ENCODE peak calls at places on chromosomes 5 and 9, in six cellular contexts. A is WTC11, O is HepG2, F is H1, T is GM12878, R is K562. D is an unnamed sample.

GRCh38 chr9:113746486-113746885 is 129.6 kb upstream of the ZNF618 start:
- DNase-seq in A (no peak), O (no peak), F (no peak), T (no peak), R (no peak), D (no peak)

GRCh38 chr9:135085830-135086546 is 1.5 kb upstream of the OLFM1 start:
- DNase-seq in A (peak), O (peak), F (peak), T (no peak), R (peak), D (peak)

GRCh38 chr9:134325096-134325812 is 1.0 kb upstream of the RXRA start:
- DNase-seq in A (peak), O (no peak), F (no peak), T (no peak), R (peak), D (no peak)

GRCh38 chr9:136079211-136079915 is 15.7 kb downstream of the NACC2 start:
- DNase-seq in A (no peak), O (no peak), F (no peak), T (no peak), R (no peak), D (no peak)

GRCh38 chr9:99807276-99807852 is 14.3 kb upstream of the NR4A3 start:
- DNase-seq in A (peak), O (peak), F (peak), T (no peak), R (peak), D (no peak)

GRCh38 chr5:79875230-79875629 is 115.8 kb downstream of the MTX3 start:
- DNase-seq in A (no peak), O (no peak), F (no peak), T (no peak), R (no peak), D (no peak)

GRCh38 chr9:121380941-121381340 is 10.9 kb upstream of the STOM start:
- DNase-seq in A (no peak), O (peak), F (no peak), T (no peak), R (no peak), D (no peak)

GRCh38 chr9:75289332-75289731 is 201.0 kb downstream of the OSTF1 start:
- DNase-seq in A (no peak), O (no peak), F (no peak), T (no peak), R (no peak), D (no peak)

GRCh38 chr5:140341591-140341990 is 4.8 kb downstream of the HBEGF start:
- DNase-seq in A (no peak), O (no peak), F (no peak), T (no peak), R (no peak), D (no peak)

GRCh38 chr9:92716557-92716956 is 46.6 kb upstream of the IPPK start:
- DNase-seq in A (peak), O (peak), F (peak), T (no peak), R (peak), D (peak)

GRCh38 chr5:172164773-172165212 is 23.2 kb downstream of the STK10 start:
- DNase-seq in A (no peak), O (peak), F (no peak), T (no peak), R (no peak), D (no peak)

GRCh38 chr9:96071245-96072124 is 196.0 kb downstream of the ERCC6L2 start:
- DNase-seq in A (peak), O (peak), F (peak), T (no peak), R (peak), D (peak)

GRCh38 chr9:113828211-113828610 is 47.9 kb upstream of the ZNF618 start:
- DNase-seq in A (no peak), O (no peak), F (no peak), T (no peak), R (no peak), D (no peak)

GRCh38 chr5:90056911-90057705 is 352.4 kb downstream of the CETN3 start:
- DNase-seq in A (peak), O (no peak), F (no peak), T (no peak), R (no peak), D (no peak)

GRCh38 chr9:136771907-136772306 is 7.6 kb upstream of the LCN15 start:
- DNase-seq in A (no peak), O (no peak), F (no peak), T (no peak), R (no peak), D (no peak)

GRCh38 chr9:36402536-36402935 is 2.5 kb upstream of the RNF38 start:
- DNase-seq in A (no peak), O (no peak), F (no peak), T (no peak), R (no peak), D (no peak)

GRCh38 chr9:98502311-98502975 is 206.3 kb downstream of the GABBR2 start:
- DNase-seq in A (no peak), O (no peak), F (peak), T (no peak), R (no peak), D (no peak)

GRCh38 chr9:3549243-3549642 is 23.4 kb upstream of the RFX3 start:
- DNase-seq in A (no peak), O (no peak), F (no peak), T (no peak), R (no peak), D (no peak)

GRCh38 chr9:116482740-116483139 is 204.4 kb upstream of the TRIM32 start:
- DNase-seq in A (peak), O (no peak), F (peak), T (no peak), R (no peak), D (no peak)

GRCh38 chr9:85741875-85742629 is at the start of gene AGTPBP1:
- DNase-seq in A (peak), O (peak), F (peak), T (peak), R (peak), D (peak)

GRCh38 chr9:88441301-88442007 is 53.2 kb downstream of the SPIN1 start:
- DNase-seq in A (no peak), O (no peak), F (no peak), T (no peak), R (no peak), D (no peak)

GRCh38 chr9:757246-757881 is 84.1 kb upstream of the DMRT1 start:
- DNase-seq in A (peak), O (peak), F (peak), T (no peak), R (peak), D (peak)

GRCh38 chr5:111973946-111974345 is 217.0 kb upstream of the NREP start:
- DNase-seq in A (no peak), O (no peak), F (no peak), T (no peak), R (no peak), D (no peak)

GRCh38 chr5:68368686-68369359 is 153.3 kb downstream of the PIK3R1 start:
- DNase-seq in A (no peak), O (no peak), F (no peak), T (no peak), R (no peak), D (no peak)

GRCh38 chr5:37756248-37756647 is 83.6 kb downstream of the GDNF start:
- DNase-seq in A (no peak), O (no peak), F (no peak), T (no peak), R (no peak), D (no peak)

GRCh38 chr5:144634138-144634537 is 463.5 kb downstream of the KCTD16 start:
- DNase-seq in A (no peak), O (no peak), F (no peak), T (no peak), R (no peak), D (no peak)

GRCh38 chr9:125433461-125434001 is 171.9 kb downstream of the GAPVD1 start:
- DNase-seq in A (peak), O (no peak), F (no peak), T (no peak), R (no peak), D (no peak)

GRCh38 chr9:125747053-125747764 is at the start of gene PBX3:
- DNase-seq in A (peak), O (no peak), F (peak), T (no peak), R (peak), D (no peak)

GRCh38 chr5:136051486-136052220 is 22.9 kb downstream of the TGFBI start:
- DNase-seq in A (no peak), O (no peak), F (no peak), T (no peak), R (no peak), D (no peak)

GRCh38 chr9:18923167-18923566 is 109.8 kb downstream of the SAXO1 start:
- DNase-seq in A (no peak), O (no peak), F (no peak), T (no peak), R (no peak), D (no peak)

GRCh38 chr9:121160025-121160424 is 41.6 kb downstream of the RAB14 start:
- DNase-seq in A (no peak), O (no peak), F (no peak), T (no peak), R (no peak), D (no peak)

GRCh38 chr5:10691826-10692785 is 68.9 kb downstream of the DAP start:
- DNase-seq in A (no peak), O (no peak), F (no peak), T (no peak), R (no peak), D (no peak)

GRCh38 chr5:83530186-83530585 is 58.6 kb downstream of the VCAN start:
- DNase-seq in A (no peak), O (no peak), F (no peak), T (no peak), R (no peak), D (no peak)

GRCh38 chr9:89916001-89916635 is 311.3 kb downstream of the GADD45G start:
- DNase-seq in A (no peak), O (no peak), F (no peak), T (no peak), R (no peak), D (no peak)

GRCh38 chr9:83965350-83966208 is 14.4 kb downstream of the HNRNPK start:
- DNase-seq in A (no peak), O (peak), F (no peak), T (no peak), R (peak), D (no peak)

GRCh38 chr5:179314606-179315355 is 30.5 kb downstream of the ADAMTS2 start:
- DNase-seq in A (peak), O (no peak), F (no peak), T (no peak), R (no peak), D (no peak)

GRCh38 chr5:109929371-109929770 is 239.6 kb downstream of the MAN2A1 start:
- DNase-seq in A (no peak), O (no peak), F (no peak), T (no peak), R (no peak), D (no peak)

GRCh38 chr5:140631831-140632365 is 1.1 kb downstream of the CD14 start:
- DNase-seq in A (no peak), O (no peak), F (no peak), T (no peak), R (no peak), D (no peak)

GRCh38 chr5:150339841-150340240 is 17.7 kb upstream of the TCOF1 start:
- DNase-seq in A (no peak), O (no peak), F (no peak), T (no peak), R (no peak), D (no peak)

GRCh38 chr9:109417585-109418544 is 80.2 kb downstream of the PTPN3 start:
- DNase-seq in A (no peak), O (no peak), F (no peak), T (no peak), R (no peak), D (no peak)
- TF ChIP-seq ATF3 in A (no peak), O (no peak), F (no peak), T (no peak), R (no peak), D (no peak)

GRCh38 chr5:108748354-108749129 is 845 bp downstream of the FER start:
- DNase-seq in A (peak), O (peak), F (peak), T (peak), R (peak), D (peak)

GRCh38 chr5:108753331-108753730 is 5.6 kb downstream of the FER start:
- DNase-seq in A (no peak), O (no peak), F (no peak), T (no peak), R (no peak), D (no peak)

GRCh38 chr5:108748010-108748353 is 285 bp downstream of the FER start:
- DNase-seq in A (no peak), O (no peak), F (no peak), T (no peak), R (no peak), D (no peak)

GRCh38 chr5:108747111-108748009 is at the start of gene FER:
- DNase-seq in A (no peak), O (peak), F (no peak), T (peak), R (peak), D (peak)

GRCh38 chr5:108749130-108749861 is 1.6 kb downstream of the FER start:
- DNase-seq in A (no peak), O (no peak), F (no peak), T (no peak), R (peak), D (no peak)
- TF ChIP-seq ATF3 in A (no peak), O (no peak), F (no peak), T (no peak), R (no peak), D (no peak)

GRCh38 chr9:13943176-13943575 is 370.8 kb downstream of the NFIB start:
- DNase-seq in A (no peak), O (no peak), F (no peak), T (no peak), R (no peak), D (no peak)

GRCh38 chr9:13948037-13948436 is 365.9 kb downstream of the NFIB start:
- DNase-seq in A (no peak), O (no peak), F (no peak), T (no peak), R (no peak), D (no peak)

GRCh38 chr9:13939129-13939528 is 374.8 kb downstream of the NFIB start:
- DNase-seq in A (no peak), O (no peak), F (no peak), T (no peak), R (no peak), D (no peak)

GRCh38 chr9:13941686-13942085 is 372.3 kb downstream of the NFIB start:
- DNase-seq in A (no peak), O (no peak), F (no peak), T (no peak), R (no peak), D (no peak)

DNA sequence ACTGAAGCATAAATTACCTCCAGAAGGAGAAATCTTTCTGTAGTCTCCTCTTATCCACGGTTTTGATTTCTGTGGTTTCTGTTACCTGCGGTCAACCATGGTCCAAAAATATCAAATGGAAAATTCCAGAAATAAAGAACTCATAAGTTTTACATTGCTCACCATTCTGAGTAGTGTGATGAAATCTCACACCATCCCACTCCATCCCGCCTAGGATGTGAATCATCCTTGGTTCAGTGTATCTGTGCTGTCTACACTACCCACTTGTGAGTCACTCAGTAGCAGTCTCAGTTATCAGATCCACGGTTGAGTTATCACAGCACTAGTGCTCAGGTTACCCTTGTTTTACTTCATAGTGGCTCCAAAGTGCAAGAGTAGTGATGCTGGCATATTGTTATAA is 371.2 kb downstream of the NFIB start:
- DNase-seq in A (no peak), O (no peak), F (no peak), T (no peak), R (peak), D (no peak)
- TF ChIP-seq ATF3 in A (no peak), O (no peak), F (no peak), T (no peak), R (no peak), D (no peak)

GRCh38 chr5:56803894-56804293 is 11.5 kb upstream of the MAP3K1 start:
- DNase-seq in A (no peak), O (no peak), F (no peak), T (no peak), R (no peak), D (no peak)
- TF ChIP-seq ATF3 in A (no peak), O (no peak), F (no peak), T (no peak), R (no peak), D (no peak)

GRCh38 chr9:131704195-131704983 is 35.5 kb downstream of the RAPGEF1 start:
- DNase-seq in A (no peak), O (no peak), F (no peak), T (no peak), R (no peak), D (no peak)
- TF ChIP-seq ATF3 in A (no peak), O (no peak), F (no peak), T (no peak), R (no peak), D (no peak)

DNA sequence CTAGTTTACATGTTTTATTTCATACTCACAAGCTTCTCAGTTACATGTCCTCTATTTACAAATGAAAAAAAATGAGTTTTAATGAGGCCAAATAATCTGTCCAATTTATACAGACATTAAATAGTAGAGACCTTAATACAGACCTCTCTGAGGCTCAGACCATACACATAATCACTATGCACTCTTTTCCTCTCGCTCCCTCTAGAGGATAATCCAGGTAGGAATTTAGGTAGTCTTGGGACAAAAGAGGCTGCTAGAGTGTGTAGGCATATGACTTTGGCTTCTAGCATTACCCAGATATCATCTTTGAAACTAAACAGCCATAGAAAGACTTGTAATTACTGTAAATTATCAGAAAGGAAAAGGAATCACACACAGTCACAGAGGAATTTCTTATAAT is 444.7 kb downstream of the HINT1 start:
- DNase-seq in A (no peak), O (peak), F (no peak), T (no peak), R (peak), D (peak)
- TF ChIP-seq ATF3 in A (no peak), O (no peak), F (no peak), T (no peak), R (no peak), D (no peak)

GRCh38 chr5:62547929-62548678 is 30.5 kb upstream of the LRRC70 start:
- DNase-seq in A (no peak), O (no peak), F (no peak), T (no peak), R (no peak), D (no peak)
- TF ChIP-seq ATF3 in A (no peak), O (no peak), F (no peak), T (no peak), R (no peak), D (no peak)

DNA sequence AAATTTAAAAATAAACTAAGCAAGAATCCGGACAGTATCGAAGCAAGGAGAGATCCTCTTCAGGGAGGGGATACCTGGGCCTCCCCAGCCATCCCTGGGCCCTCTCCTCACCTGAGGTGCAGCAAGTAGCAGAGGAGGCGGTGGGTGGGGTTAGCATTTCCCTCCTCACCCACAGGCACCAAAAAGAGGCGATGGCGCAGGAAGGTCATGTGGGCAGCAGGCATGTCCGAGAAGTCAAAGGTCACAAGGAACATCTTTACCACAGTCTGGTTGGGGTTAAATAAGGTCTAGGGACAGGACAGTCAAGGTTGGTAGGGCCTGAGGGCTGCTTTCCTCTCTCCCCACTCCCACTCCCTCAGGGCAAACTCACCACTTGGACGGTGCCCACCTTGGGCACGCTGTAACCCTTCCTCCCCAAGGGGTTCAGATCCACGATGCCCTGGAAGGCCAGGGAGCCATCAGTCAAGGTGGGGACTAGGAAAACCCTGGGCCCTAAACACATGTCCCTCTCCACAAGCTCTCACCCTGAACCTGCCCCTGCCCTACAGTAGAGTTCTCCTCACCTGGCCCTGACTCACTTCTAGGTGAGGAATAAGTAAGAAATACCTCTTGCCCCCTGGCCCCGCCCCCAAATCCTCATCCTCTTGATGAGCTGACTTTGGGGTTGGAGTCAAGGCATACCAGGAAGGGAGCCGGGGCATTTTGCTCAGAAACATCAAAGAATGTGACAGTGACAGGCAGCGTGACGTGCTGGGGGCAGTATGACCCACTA is 2.8 kb upstream of the STOML2 start:
- DNase-seq in A (no peak), O (no peak), F (no peak), T (no peak), R (no peak), D (no peak)
- TF ChIP-seq ATF3 in A (no peak), O (no peak), F (no peak), T (no peak), R (no peak), D (no peak)